ENCODE peak calls at places on chromosomes 5 and 9, in seven cellular contexts. Q, G, D, Y, P, L and I are unnamed samples.
A peak's percentile ranks its signal among the peaks of the same experiment; 100 is the strongest.

GRCh38 chr9:98900244-98900643 is 43.5 kb upstream of the COL15A1 start:
- DNase-seq in Q (no peak), G (no peak), D (no peak), Y (no peak), P (no peak), L (no peak), I (no peak)

GRCh38 chr5:88660326-88660946 is 222.5 kb downstream of the MEF2C start:
- DNase-seq in Q (peak; percentile 29), G (no peak), D (no peak), Y (no peak), P (peak; percentile 13), L (peak; percentile 84), I (no peak)

GRCh38 chr9:6677803-6678202 is 32.3 kb upstream of the GLDC start:
- DNase-seq in Q (no peak), G (no peak), D (no peak), Y (no peak), P (no peak), L (no peak), I (no peak)

GRCh38 chr9:86434039-86434726 is 80.0 kb upstream of the TUT7 start:
- DNase-seq in Q (peak; percentile 87), G (no peak), D (peak; percentile 25), Y (no peak), P (peak; percentile 79), L (peak; percentile 69), I (no peak)

GRCh38 chr9:121268598-121269029 is 652 bp downstream of the GSN start:
- DNase-seq in Q (no peak), G (no peak), D (no peak), Y (no peak), P (no peak), L (peak; percentile 49), I (no peak)

GRCh38 chr9:10479172-10479571 is 133.6 kb downstream of the PTPRD start:
- DNase-seq in Q (no peak), G (no peak), D (no peak), Y (no peak), P (no peak), L (peak; percentile 45), I (no peak)

GRCh38 chr9:96344458-96345180 is 38.9 kb downstream of the SLC35D2 start:
- DNase-seq in Q (peak; percentile 97), G (peak; percentile 38), D (peak; percentile 57), Y (no peak), P (peak; percentile 95), L (peak; percentile 85), I (peak; percentile 67)

GRCh38 chr9:109098221-109098959 is 21.4 kb downstream of the TMEM245 start:
- DNase-seq in Q (peak; percentile 92), G (no peak), D (no peak), Y (no peak), P (peak; percentile 65), L (peak; percentile 57), I (no peak)

DNA sequence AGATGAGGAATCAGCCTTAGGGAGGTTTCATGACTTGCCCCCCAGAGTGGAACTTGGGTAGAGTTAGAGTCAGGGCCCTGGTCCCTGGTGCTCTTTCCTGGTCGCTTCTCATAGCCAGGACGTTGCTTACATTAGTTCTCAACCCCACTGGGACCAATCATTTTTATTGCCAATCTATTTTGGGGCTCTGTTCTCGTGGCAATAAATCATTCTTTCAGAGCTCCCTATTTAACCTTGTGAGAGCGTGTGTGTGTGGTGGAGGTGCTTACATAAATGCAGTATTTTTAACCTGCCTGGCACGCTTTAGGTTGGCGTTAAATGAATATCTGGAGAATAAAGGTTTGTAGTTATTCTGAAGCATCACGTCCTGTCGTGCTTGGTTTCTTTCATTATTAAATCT is 4.1 kb downstream of the TRIO start:
- DNase-seq in Q (no peak), G (no peak), D (no peak), Y (no peak), P (no peak), L (no peak), I (no peak)
- H3K4me3 ChIP-seq in Q (no peak overlapping the region), G (no peak overlapping the region), D (peak overlapping the region; percentile 15), Y (no peak overlapping the region), P (peak overlapping the region; percentile 94), L (no peak overlapping the region), I (no peak overlapping the region)

GRCh38 chr5:67061511-67061910 is 135.1 kb downstream of the CD180 start:
- DNase-seq in Q (no peak), G (no peak), D (no peak), Y (no peak), P (no peak), L (no peak), I (no peak)
- H3K27ac ChIP-seq in Q (no peak overlapping the region), G (peak overlapping the region; percentile 29), D (no peak overlapping the region), Y (no peak overlapping the region), P (no peak overlapping the region), L (no peak overlapping the region), I (no peak overlapping the region)

DNA sequence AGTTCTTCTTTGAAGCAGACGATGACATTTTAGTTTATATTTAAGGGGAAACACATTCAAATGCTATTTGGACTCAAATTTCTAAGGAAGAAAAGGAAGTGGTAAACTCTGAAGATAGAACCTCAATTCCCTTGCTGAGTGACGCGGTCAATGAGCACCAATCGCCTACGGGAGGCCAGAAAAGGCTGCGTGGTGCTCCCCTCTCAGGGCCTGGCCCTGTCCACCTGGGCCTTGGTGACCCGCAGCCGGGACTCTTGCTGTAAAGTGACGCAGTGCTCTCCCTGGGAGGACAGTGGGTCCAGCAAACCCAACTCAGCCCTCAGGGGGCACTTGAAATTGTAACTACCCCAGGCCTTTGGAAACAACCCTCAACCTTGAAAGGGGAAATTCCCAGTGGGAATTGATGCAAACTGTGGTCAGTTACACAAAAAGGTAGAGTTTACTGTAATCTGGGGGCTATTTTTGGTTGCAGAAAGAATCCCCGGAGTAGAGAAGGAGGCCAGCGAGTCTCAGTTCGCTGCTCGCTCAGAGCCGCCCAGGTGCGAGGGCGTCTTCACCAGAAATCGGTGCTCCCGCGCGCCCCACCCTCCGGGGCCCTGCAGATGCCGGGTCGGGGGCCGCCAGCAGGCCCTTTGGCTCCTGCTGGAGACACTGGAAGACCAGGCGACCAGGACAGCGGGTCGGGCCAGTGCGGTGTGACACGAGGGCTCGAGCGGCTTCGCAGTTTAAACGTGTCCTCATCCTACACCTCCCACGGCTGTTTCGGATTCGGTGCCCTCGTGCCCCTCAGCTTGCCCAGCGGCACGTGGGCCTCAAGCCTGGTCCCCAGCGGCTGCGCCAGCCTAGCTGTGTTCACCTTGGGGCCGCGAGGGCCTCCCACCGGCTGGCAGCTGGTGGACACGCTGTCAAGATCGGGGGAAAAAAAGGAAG is 1.4 kb upstream of the ANKRD33B start:
- DNase-seq in Q (no peak), G (no peak), D (no peak), Y (no peak), P (peak; percentile 33), L (no peak), I (no peak)
- H3K27me3 ChIP-seq in Q (no peaks in the 10 kb centered on the region), G (no peaks in the 10 kb centered on the region), D (peaks cover 26% of the 10 kb centered on the region), Y (no peaks in the 10 kb centered on the region), P (no peaks in the 10 kb centered on the region), L (peaks cover 8% of the 10 kb centered on the region), I (no peaks in the 10 kb centered on the region)

DNA sequence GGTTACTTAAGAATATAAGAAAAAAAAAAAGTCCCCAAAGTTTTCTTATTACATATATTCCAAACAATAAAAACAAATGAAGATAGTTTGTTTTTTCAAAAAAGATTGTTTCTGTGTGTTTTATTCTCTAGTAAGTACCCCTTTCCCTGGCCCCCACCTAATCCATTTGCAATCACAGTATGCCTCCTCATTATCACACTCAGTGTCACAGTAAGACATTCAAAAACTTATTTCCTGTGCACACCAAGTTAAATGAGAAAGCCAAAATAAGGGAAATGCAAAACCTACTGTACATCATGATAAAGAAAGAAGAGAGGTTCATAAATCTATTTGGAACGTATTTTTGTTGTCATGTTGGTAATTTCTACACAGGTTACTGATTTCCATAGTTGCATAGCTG is 62.3 kb downstream of the ST8SIA4 start:
- DNase-seq in Q (no peak), G (no peak), D (no peak), Y (no peak), P (no peak), L (peak; percentile 48), I (no peak)
- H3K4me3 ChIP-seq in Q (no peak overlapping the region), G (no peak overlapping the region), D (no peak overlapping the region), Y (peak overlapping the region; percentile 19), P (no peak overlapping the region), L (no peak overlapping the region), I (no peak overlapping the region)

GRCh38 chr5:36206913-36207312 is 34.8 kb downstream of the NADK2 start:
- DNase-seq in Q (no peak), G (no peak), D (no peak), Y (no peak), P (no peak), L (no peak), I (no peak)
- H3K27ac ChIP-seq in Q (no peak overlapping the region), G (no peak overlapping the region), D (no peak overlapping the region), Y (no peak overlapping the region), P (no peak overlapping the region), L (no peak overlapping the region), I (no peak overlapping the region)